ENCODE peak calls at places on chromosomes 11 and 22, in eight cellular contexts. B, W, H, C, Y, L, P and A are unnamed samples.
A peak's percentile ranks its signal among the peaks of the same experiment; 100 is the strongest.

GRCh38 chr22:40635940-40636379 is 559 bp downstream of the MRTFA start:
- DNase-seq in B (no peak), W (no peak), H (no peak), C (peak; percentile 34), Y (no peak), L (no peak), P (no peak), A (no peak)

GRCh38 chr11:119730347-119730613 is 1.3 kb upstream of the NECTIN1 start:
- DNase-seq in B (no peak), W (no peak), H (no peak), C (no peak), Y (no peak), L (no peak), P (no peak), A (no peak)

GRCh38 chr11:3622521-3622920 is 19.3 kb downstream of the ART5 start:
- DNase-seq in B (no peak), W (no peak), H (no peak), C (no peak), Y (no peak), L (no peak), P (no peak), A (no peak)

GRCh38 chr11:69647761-69648497 is 7.0 kb downstream of the CCND1 start:
- DNase-seq in B (no peak), W (no peak), H (no peak), C (peak; percentile 23), Y (no peak), L (no peak), P (no peak), A (peak; percentile 29)

GRCh38 chr11:61777234-61778090 is 14.9 kb downstream of the TMEM258 start:
- DNase-seq in B (no peak), W (peak; percentile 75), H (peak; percentile 63), C (peak; percentile 47), Y (no peak), L (peak; percentile 67), P (no peak), A (no peak)

GRCh38 chr11:91081440-91082088 is 858.7 kb upstream of the CHORDC1 start:
- DNase-seq in B (no peak), W (no peak), H (no peak), C (peak; percentile 2), Y (no peak), L (no peak), P (no peak), A (peak; percentile 34)

GRCh38 chr11:112249871-112250590 is 10.6 kb downstream of the PLET1 start:
- DNase-seq in B (no peak), W (no peak), H (no peak), C (peak; percentile 12), Y (no peak), L (no peak), P (no peak), A (no peak)

GRCh38 chr22:27378343-27378800 is 423.2 kb downstream of the MN1 start:
- DNase-seq in B (no peak), W (no peak), H (no peak), C (no peak), Y (no peak), L (no peak), P (no peak), A (no peak)

GRCh38 chr11:79227308-79227707 is 213.5 kb downstream of the TENM4 start:
- DNase-seq in B (no peak), W (no peak), H (no peak), C (no peak), Y (no peak), L (no peak), P (no peak), A (no peak)

GRCh38 chr11:61325649-61326414 is 7.1 kb downstream of the DDB1 start:
- DNase-seq in B (no peak), W (no peak), H (no peak), C (no peak), Y (no peak), L (no peak), P (no peak), A (no peak)

GRCh38 chr11:118615282-118615979 is 8.0 kb downstream of the PHLDB1 start:
- DNase-seq in B (no peak), W (no peak), H (no peak), C (no peak), Y (no peak), L (no peak), P (no peak), A (no peak)

GRCh38 chr11:75490221-75491181 is 35.2 kb downstream of the GDPD5 start:
- DNase-seq in B (no peak), W (no peak), H (no peak), C (peak; percentile 14), Y (no peak), L (no peak), P (no peak), A (no peak)

GRCh38 chr22:46673205-46673604 is 53.0 kb downstream of the GRAMD4 start:
- DNase-seq in B (no peak), W (no peak), H (no peak), C (peak; percentile 23), Y (no peak), L (no peak), P (no peak), A (no peak)

GRCh38 chr11:67732045-67732787 is 57.8 kb upstream of the ALDH3B2 start:
- DNase-seq in B (no peak), W (peak; percentile 15), H (peak; percentile 39), C (peak; percentile 7), Y (no peak), L (peak; percentile 12), P (peak; percentile 41), A (no peak)

GRCh38 chr11:84817998-84818397 is 809.1 kb downstream of the DLG2 start:
- DNase-seq in B (no peak), W (no peak), H (no peak), C (peak; percentile 79), Y (no peak), L (no peak), P (no peak), A (no peak)

GRCh38 chr11:36381005-36381350 is 84.9 kb downstream of the PRR5L start:
- DNase-seq in B (no peak), W (no peak), H (no peak), C (no peak), Y (no peak), L (no peak), P (no peak), A (no peak)

GRCh38 chr11:1852885-1853284 is at the start of gene LSP1:
- DNase-seq in B (no peak), W (peak; percentile 93), H (peak; percentile 65), C (no peak), Y (no peak), L (peak; percentile 68), P (no peak), A (no peak)

GRCh38 chr11:67648796-67649613 is 1.5 kb downstream of the ACY3 start:
- DNase-seq in B (no peak), W (no peak), H (no peak), C (no peak), Y (no peak), L (no peak), P (no peak), A (no peak)

GRCh38 chr11:67051494-67051893 is 5.2 kb upstream of the RHOD start:
- DNase-seq in B (no peak), W (no peak), H (no peak), C (no peak), Y (no peak), L (no peak), P (no peak), A (no peak)

GRCh38 chr11:43222215-43222614 is 89.6 kb upstream of the API5 start:
- DNase-seq in B (no peak), W (no peak), H (no peak), C (peak; percentile 14), Y (no peak), L (no peak), P (no peak), A (no peak)

GRCh38 chr22:49629586-49630447 is 197.9 kb downstream of the BRD1 start:
- DNase-seq in B (no peak), W (no peak), H (no peak), C (no peak), Y (no peak), L (no peak), P (no peak), A (no peak)

GRCh38 chr22:24951942-24952836 is at the start of gene KIAA1671:
- DNase-seq in B (peak; percentile 37), W (peak; percentile 94), H (peak; percentile 65), C (peak; percentile 85), Y (no peak), L (peak; percentile 83), P (peak; percentile 86), A (peak; percentile 83)

GRCh38 chr11:125079151-125079877 is 16.2 kb downstream of the SLC37A2 start:
- DNase-seq in B (no peak), W (peak; percentile 11), H (no peak), C (no peak), Y (no peak), L (no peak), P (no peak), A (no peak)

GRCh38 chr11:124442442-124442841 is 3.1 kb downstream of the OR8B8 start:
- DNase-seq in B (no peak), W (no peak), H (no peak), C (no peak), Y (no peak), L (no peak), P (no peak), A (no peak)

GRCh38 chr22:27801197-27801615 is 350 bp downstream of the MN1 start:
- DNase-seq in B (no peak), W (no peak), H (no peak), C (peak; percentile 81), Y (no peak), L (peak; percentile 11), P (no peak), A (no peak)

GRCh38 chr22:36619797-36620390 is 83.7 kb downstream of the CACNG2 start:
- DNase-seq in B (no peak), W (no peak), H (no peak), C (no peak), Y (no peak), L (no peak), P (no peak), A (peak; percentile 44)

GRCh38 chr11:63564785-63565350 is 1.7 kb upstream of the PLAAT2 start:
- DNase-seq in B (no peak), W (no peak), H (no peak), C (no peak), Y (no peak), L (no peak), P (no peak), A (no peak)

GRCh38 chr11:129090056-129090455 is 102.1 kb downstream of the ARHGAP32 start:
- DNase-seq in B (no peak), W (no peak), H (no peak), C (peak; percentile 26), Y (peak; percentile 54), L (no peak), P (no peak), A (no peak)

GRCh38 chr22:17700778-17701177 is 62.2 kb downstream of the BCL2L13 start:
- DNase-seq in B (no peak), W (no peak), H (no peak), C (peak; percentile 7), Y (no peak), L (no peak), P (no peak), A (no peak)

GRCh38 chr11:46149826-46150225 is 28.6 kb upstream of the PHF21A start:
- DNase-seq in B (no peak), W (no peak), H (no peak), C (no peak), Y (no peak), L (no peak), P (no peak), A (no peak)

GRCh38 chr11:121031167-121031566 is 7.3 kb downstream of the TBCEL start:
- DNase-seq in B (no peak), W (no peak), H (no peak), C (no peak), Y (no peak), L (no peak), P (no peak), A (no peak)

GRCh38 chr22:43228330-43228729 is 41.4 kb upstream of the TTLL12 start:
- DNase-seq in B (peak; percentile 7), W (peak; percentile 45), H (no peak), C (peak; percentile 15), Y (no peak), L (no peak), P (no peak), A (no peak)

GRCh38 chr11:14384338-14384737 is 25.4 kb upstream of the RRAS2 start:
- DNase-seq in B (no peak), W (no peak), H (no peak), C (peak; percentile 80), Y (no peak), L (no peak), P (no peak), A (no peak)

GRCh38 chr11:34180045-34180813 is 74.8 kb downstream of the NAT10 start:
- DNase-seq in B (no peak), W (peak; percentile 53), H (no peak), C (no peak), Y (no peak), L (no peak), P (no peak), A (no peak)